ENCODE peak calls at places on chromosomes 4 and X, in seven cellular contexts. I is colonic mucosa; O is CD8-positive, alpha-beta T cell; S is adrenal gland; Q is upper lobe of right lung; M is uterus; A is right atrium auricular region. G is an unnamed sample.
A peak's percentile ranks its signal among the peaks of the same experiment; 100 is the strongest.

GRCh38 chr4:25769251-25769650 is 93.5 kb downstream of the SEL1L3 start:
- DNase-seq in I (no peak), O (no peak), S (no peak), Q (no peak), M (no peak), A (no peak), G (no peak)

GRCh38 chr4:56220261-56220660 is 167.0 kb downstream of the AASDH start:
- DNase-seq in I (no peak), O (no peak), S (no peak), Q (no peak), M (no peak), A (no peak), G (no peak)

GRCh38 chrX:115190636-115191489 is 1.7 kb downstream of the RBMXL3 start:
- DNase-seq in I (no peak), O (no peak), S (no peak), Q (no peak), M (no peak), A (no peak), G (no peak)

GRCh38 chr4:99927566-99927965 is 18.9 kb downstream of the DNAJB14 start:
- DNase-seq in I (no peak), O (no peak), S (no peak), Q (no peak), M (no peak), A (no peak), G (no peak)

GRCh38 chr4:153038493-153039311 is 102.6 kb downstream of the FHDC1 start:
- DNase-seq in I (no peak), O (no peak), S (no peak), Q (no peak), M (no peak), A (no peak), G (no peak)

GRCh38 chr4:39963656-39964055 is 14.1 kb downstream of the PDS5A start:
- DNase-seq in I (no peak), O (no peak), S (no peak), Q (peak; percentile 31), M (no peak), A (no peak), G (no peak)

GRCh38 chr4:41124916-41125548 is 89.3 kb downstream of the APBB2 start:
- DNase-seq in I (no peak), O (no peak), S (no peak), Q (no peak), M (no peak), A (no peak), G (no peak)

GRCh38 chrX:153507484-153508178 is 9.8 kb upstream of the ATP2B3 start:
- DNase-seq in I (peak; percentile 80), O (peak; percentile 74), S (peak; percentile 78), Q (peak; percentile 87), M (peak; percentile 83), A (peak; percentile 82), G (peak; percentile 81)

GRCh38 chrX:136156560-136157117 is 9.3 kb downstream of the FHL1 start:
- DNase-seq in I (no peak), O (no peak), S (no peak), Q (no peak), M (no peak), A (no peak), G (no peak)

GRCh38 chr4:1374706-1375045 is 27.7 kb downstream of the UVSSA start:
- DNase-seq in I (no peak), O (no peak), S (no peak), Q (peak; percentile 40), M (no peak), A (no peak), G (no peak)

GRCh38 chr4:6969826-6970800 is 60.5 kb downstream of the TBC1D14 start:
- DNase-seq in I (no peak), O (no peak), S (no peak), Q (no peak), M (no peak), A (peak; percentile 56), G (no peak)

GRCh38 chr4:152348670-152349069 is 187.2 kb downstream of the FBXW7 start:
- DNase-seq in I (no peak), O (no peak), S (no peak), Q (no peak), M (no peak), A (no peak), G (no peak)

GRCh38 chr4:1296324-1297022 is 6.8 kb downstream of the MAEA start:
- DNase-seq in I (no peak), O (no peak), S (no peak), Q (no peak), M (no peak), A (no peak), G (peak; percentile 7)

GRCh38 chr4:6245246-6246169 is 24.1 kb upstream of the WFS1 start:
- DNase-seq in I (no peak), O (no peak), S (no peak), Q (no peak), M (no peak), A (no peak), G (no peak)

GRCh38 chrX:152912121-152912520 is 14.3 kb downstream of the ZNF185 start:
- DNase-seq in I (no peak), O (no peak), S (no peak), Q (no peak), M (no peak), A (no peak), G (no peak)

GRCh38 chr4:71584654-71585053 is 199.2 kb downstream of the GC start:
- DNase-seq in I (no peak), O (no peak), S (no peak), Q (no peak), M (no peak), A (no peak), G (no peak)

GRCh38 chrX:153688534-153688899 is 791 bp downstream of the SLC6A8 start:
- DNase-seq in I (no peak), O (no peak), S (no peak), Q (no peak), M (no peak), A (no peak), G (no peak)

GRCh38 chrX:77014655-77015377 is 432.4 kb upstream of the FGF16 start:
- DNase-seq in I (no peak), O (no peak), S (no peak), Q (no peak), M (no peak), A (no peak), G (no peak)

GRCh38 chrX:137926090-137926489 is 360.2 kb downstream of the ZIC3 start:
- DNase-seq in I (no peak), O (no peak), S (no peak), Q (no peak), M (no peak), A (no peak), G (no peak)

GRCh38 chrX:153770606-153771175 is 6.6 kb downstream of the PLXNB3 start:
- DNase-seq in I (no peak), O (no peak), S (no peak), Q (no peak), M (no peak), A (no peak), G (peak; percentile 34)

GRCh38 chrX:8684201-8684600 is 47.7 kb downstream of the ANOS1 start:
- DNase-seq in I (no peak), O (no peak), S (no peak), Q (no peak), M (no peak), A (no peak), G (no peak)

GRCh38 chrX:77785746-77786548 is at the start of gene ATRX:
- DNase-seq in I (peak; percentile 73), O (peak; percentile 62), S (peak; percentile 76), Q (peak; percentile 77), M (peak; percentile 61), A (peak; percentile 63), G (peak; percentile 74)

GRCh38 chr4:161869511-161869910 is 294.3 kb downstream of the FSTL5 start:
- DNase-seq in I (no peak), O (no peak), S (no peak), Q (no peak), M (no peak), A (no peak), G (no peak)

GRCh38 chr4:49002931-49003330 is 16.9 kb downstream of the CWH43 start:
- DNase-seq in I (no peak), O (no peak), S (no peak), Q (no peak), M (no peak), A (no peak), G (no peak)

GRCh38 chr4:48997962-48998361 is 11.9 kb downstream of the CWH43 start:
- DNase-seq in I (no peak), O (no peak), S (no peak), Q (no peak), M (no peak), A (no peak), G (no peak)

GRCh38 chr4:48998440-48998839 is 12.4 kb downstream of the CWH43 start:
- DNase-seq in I (no peak), O (no peak), S (no peak), Q (no peak), M (no peak), A (no peak), G (no peak)

DNA sequence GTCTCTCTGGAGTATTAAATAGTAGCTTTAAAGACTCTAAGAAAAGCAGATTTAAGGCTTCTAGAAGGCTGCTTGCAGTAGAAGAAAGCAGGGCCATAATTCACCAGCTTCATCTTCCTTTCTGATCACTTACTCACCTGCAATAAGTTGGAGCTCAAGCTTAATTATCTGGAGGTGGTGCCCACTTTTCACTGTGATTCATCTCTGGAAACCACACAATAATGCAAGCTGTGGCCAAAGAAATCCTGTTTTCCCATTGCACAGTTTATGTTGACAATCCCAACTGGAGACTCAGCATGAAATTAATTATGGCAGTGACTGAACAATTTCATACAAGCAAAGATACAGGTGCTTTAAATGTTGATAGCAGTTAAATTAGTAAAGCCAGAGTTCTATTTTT is 14.7 kb downstream of the CWH43 start:
- DNase-seq in I (no peak), O (no peak), S (no peak), Q (no peak), M (no peak), A (no peak), G (no peak)
- H3K9me3 ChIP-seq in I (no peaks in the 10 kb centered on the region), O (no peaks in the 10 kb centered on the region), S (no peaks in the 10 kb centered on the region), Q (no peaks in the 10 kb centered on the region), M (no peaks in the 10 kb centered on the region), A (no peaks in the 10 kb centered on the region), G (no peaks in the 10 kb centered on the region)

GRCh38 chrX:71913156-71913950 is 2.7 kb downstream of the NHSL2 start:
- DNase-seq in I (no peak), O (no peak), S (no peak), Q (no peak), M (no peak), A (no peak), G (no peak)
- H3K4me1 ChIP-seq in I (no peaks in the 10 kb centered on the region), O (no peaks in the 10 kb centered on the region), S (no peaks in the 10 kb centered on the region), Q (no peaks in the 10 kb centered on the region), M (no peaks in the 10 kb centered on the region), A (no peaks in the 10 kb centered on the region), G (no peaks in the 10 kb centered on the region)

GRCh38 chrX:30270639-30271038 is 23.7 kb downstream of the MAGEB1 start:
- DNase-seq in I (no peak), O (no peak), S (no peak), Q (no peak), M (no peak), A (no peak), G (no peak)

GRCh38 chrX:30278365-30278764 is 30.8 kb downstream of the NR0B1 start:
- DNase-seq in I (no peak), O (no peak), S (peak; percentile 62), Q (no peak), M (no peak), A (no peak), G (no peak)

GRCh38 chrX:30280428-30280827 is 28.8 kb downstream of the NR0B1 start:
- DNase-seq in I (no peak), O (no peak), S (no peak), Q (no peak), M (no peak), A (no peak), G (no peak)

GRCh38 chrX:30275498-30275897 is 28.6 kb downstream of the MAGEB1 start:
- DNase-seq in I (no peak), O (no peak), S (no peak), Q (no peak), M (no peak), A (no peak), G (no peak)
- TF ChIP-seq CTCF in I (no peak), O (no peak), S (peak; percentile 48), Q (peak; percentile 4), M (no peak), A (no peak), G (no peak)

GRCh38 chrX:13923845-13924244 is 105.8 kb downstream of the GEMIN8 start:
- DNase-seq in I (no peak), O (no peak), S (no peak), Q (no peak), M (no peak), A (no peak), G (no peak)
- H3K9me3 ChIP-seq in I (no peaks in the 10 kb centered on the region), O (no peaks in the 10 kb centered on the region), S (no peaks in the 10 kb centered on the region), Q (no peaks in the 10 kb centered on the region), M (no peaks in the 10 kb centered on the region), A (no peaks in the 10 kb centered on the region), G (no peaks in the 10 kb centered on the region)